ENCODE peak calls at places on chromosomes 1 and 21, in seven cellular contexts. V is heart left ventricle, Q is uterus, U is transverse colon, C is left ventricle myocardium inferior, Y is upper lobe of right lung, N is IMR-90. E is an unnamed sample.

GRCh38 chr1:244052011-244052727 is 1.1 kb downstream of the ZBTB18 start:
- DNase-seq in V (no peak), Q (no peak), U (no peak), C (no peak), Y (no peak), N (peak; percentile 19), E (no peak)

GRCh38 chr21:36477001-36477400 is 2.9 kb downstream of the CLDN14 start:
- DNase-seq in V (no peak), Q (no peak), U (no peak), C (no peak), Y (no peak), N (no peak), E (no peak)

GRCh38 chr1:16139473-16139962 is 16.4 kb downstream of the EPHA2 start:
- DNase-seq in V (no peak), Q (no peak), U (no peak), C (no peak), Y (no peak), N (peak; percentile 85), E (no peak)

GRCh38 chr1:175976865-175977642 is 230.0 kb downstream of the COP1 start:
- DNase-seq in V (no peak), Q (no peak), U (no peak), C (no peak), Y (no peak), N (peak; percentile 66), E (no peak)

GRCh38 chr1:119687391-119688079 is 24.2 kb upstream of the PHGDH start:
- DNase-seq in V (no peak), Q (no peak), U (no peak), C (no peak), Y (no peak), N (no peak), E (no peak)

GRCh38 chr21:42747267-42747701 is 93.9 kb downstream of the PDE9A start:
- DNase-seq in V (no peak), Q (no peak), U (no peak), C (no peak), Y (peak; percentile 66), N (no peak), E (no peak)

GRCh38 chr21:40871099-40871498 is 24.1 kb upstream of the DSCAM start:
- DNase-seq in V (no peak), Q (no peak), U (no peak), C (no peak), Y (no peak), N (no peak), E (no peak)

GRCh38 chr1:117318456-117318855 is 48.8 kb upstream of the MAN1A2 start:
- DNase-seq in V (no peak), Q (no peak), U (no peak), C (no peak), Y (no peak), N (no peak), E (no peak)

GRCh38 chr1:55088413-55088812 is 49.1 kb downstream of the PCSK9 start:
- DNase-seq in V (no peak), Q (no peak), U (no peak), C (no peak), Y (no peak), N (no peak), E (no peak)

GRCh38 chr21:46112731-46113215 is 14.9 kb downstream of the COL6A2 start:
- DNase-seq in V (no peak), Q (no peak), U (peak; percentile 6), C (no peak), Y (peak; percentile 58), N (no peak), E (peak; percentile 20)

GRCh38 chr1:3472088-3472850 is 17.8 kb downstream of the ARHGEF16 start:
- DNase-seq in V (peak; percentile 21), Q (no peak), U (no peak), C (no peak), Y (no peak), N (no peak), E (no peak)

GRCh38 chr21:36347962-36348328 is 27.9 kb downstream of the MORC3 start:
- DNase-seq in V (no peak), Q (no peak), U (no peak), C (no peak), Y (no peak), N (peak; percentile 58), E (no peak)

GRCh38 chr1:10717296-10718082 is 79.0 kb downstream of the CASZ1 start:
- DNase-seq in V (peak; percentile 54), Q (no peak), U (no peak), C (peak; percentile 45), Y (no peak), N (no peak), E (no peak)
- H3K4me1 ChIP-seq in V (peaks cover 85% of the 10 kb centered on the region), Q (no peaks in the 10 kb centered on the region), U (peaks cover 13% of the 10 kb centered on the region), C (peaks cover 93% of the 10 kb centered on the region), Y (peaks cover 14% of the 10 kb centered on the region), N (no peaks in the 10 kb centered on the region), E (no peaks in the 10 kb centered on the region)

DNA sequence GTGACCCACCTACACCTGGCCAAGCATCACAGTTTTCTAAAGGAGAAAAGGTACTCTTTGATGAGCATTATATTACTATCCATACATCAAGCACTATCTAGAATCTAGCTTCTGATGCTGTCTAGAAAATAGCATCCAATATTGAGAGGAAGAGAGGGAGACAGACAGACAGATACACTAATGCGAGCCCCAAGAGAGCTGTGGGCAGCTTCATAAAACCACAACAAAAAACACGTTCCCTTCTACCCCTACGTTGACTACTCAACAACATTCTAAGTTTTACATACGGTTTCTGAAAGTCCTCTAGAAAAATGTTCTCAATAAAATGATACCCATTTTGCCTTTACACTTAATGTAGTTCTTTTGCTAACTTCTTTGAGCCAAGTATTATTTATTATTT is 221.8 kb downstream of the SLC45A1 start:
- DNase-seq in V (no peak), Q (no peak), U (no peak), C (no peak), Y (no peak), N (no peak), E (no peak)
- H3K27ac ChIP-seq in V (no peak overlapping the region), Q (peak overlapping the region; percentile 93), U (peak overlapping the region; percentile 38), C (no peak overlapping the region), Y (no peak overlapping the region), N (no peak overlapping the region), E (peak overlapping the region; percentile 12)

GRCh38 chr1:160748182-160748876 is 9.3 kb downstream of the SLAMF7 start:
- DNase-seq in V (no peak), Q (no peak), U (no peak), C (no peak), Y (no peak), N (no peak), E (no peak)
- TF ChIP-seq CTCF in V (no peak), Q (no peak), U (peak; percentile 11), C (no peak), Y (peak; percentile 8), N (no peak), E (no peak)

DNA sequence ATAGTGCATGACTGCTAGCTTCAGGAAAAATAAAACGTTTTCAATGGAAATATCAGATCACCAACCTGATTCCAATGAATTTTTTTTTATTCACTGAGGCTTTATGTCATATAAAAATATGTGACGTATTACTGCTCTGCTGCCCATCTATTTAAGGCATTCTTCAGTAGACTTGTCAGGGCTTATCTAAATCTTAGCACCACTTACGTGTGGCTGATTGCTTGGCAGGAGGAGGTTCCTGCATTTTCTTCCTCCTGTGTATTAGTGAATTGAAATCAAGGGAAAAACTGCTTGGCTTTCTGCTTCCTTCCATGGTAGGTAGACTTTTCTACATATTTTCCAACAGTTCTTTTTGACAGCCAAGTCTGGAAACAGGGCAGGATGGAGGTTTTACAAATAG is 80.3 kb downstream of the ROR1 start:
- DNase-seq in V (no peak), Q (no peak), U (no peak), C (no peak), Y (no peak), N (no peak), E (no peak)
- H3K4me1 ChIP-seq in V (peaks cover 30% of the 10 kb centered on the region), Q (no peaks in the 10 kb centered on the region), U (no peaks in the 10 kb centered on the region), C (peaks cover 53% of the 10 kb centered on the region), Y (no peaks in the 10 kb centered on the region), N (no peaks in the 10 kb centered on the region), E (no peaks in the 10 kb centered on the region)

E was measured in ovary.